ENCODE peak calls at places on chromosomes 4 and X, in ten cellular contexts. Z is tibial artery; L is CD4-positive, CD25-positive, alpha-beta regulatory T cell; W is IMR-90; Y is stomach; T is prostate gland; I is sigmoid colon; Q is heart left ventricle; P is CD8-positive, alpha-beta T cell; M is hepatocyte. K is an unnamed sample.

GRCh38 chr4:142091085-142091513 is 454.7 kb downstream of the IL15 start:
- DNase-seq in L (no peak), Y (no peak), I (no peak), M (no peak), T (no peak), Z (peak; percentile 66), W (peak; percentile 97), Q (no peak), P (no peak), K (no peak)

GRCh38 chrX:136768469-136769084 is 12.2 kb downstream of the ARHGEF6 start:
- DNase-seq in Z (peak; percentile 78), P (no peak), T (no peak), L (no peak), I (peak; percentile 73), Y (no peak), M (peak; percentile 15), Q (peak; percentile 25), W (peak; percentile 83), K (no peak)

GRCh38 chr4:185710487-185710995 is 101.5 kb downstream of the SORBS2 start:
- DNase-seq in Y (no peak), W (no peak), Q (no peak), I (no peak), Z (peak; percentile 78), P (no peak), T (no peak), L (no peak), M (no peak), K (no peak)

GRCh38 chr4:151953286-151953685 is 192.5 kb upstream of the GATB start:
- DNase-seq in W (peak; percentile 3), P (no peak), I (no peak), M (no peak), T (no peak), L (no peak), Z (no peak), Y (no peak), Q (no peak), K (no peak)

GRCh38 chr4:185101354-185101890 is 41.6 kb upstream of the SLC25A4 start:
- DNase-seq in L (no peak), Y (no peak), T (no peak), Q (no peak), Z (no peak), I (no peak), P (no peak), M (no peak), W (no peak), K (no peak)

GRCh38 chr4:86587016-86587713 is 7.0 kb upstream of the PTPN13 start:
- DNase-seq in L (no peak), Z (no peak), W (no peak), Q (no peak), I (no peak), M (peak; percentile 6), T (peak; percentile 52), P (no peak), Y (no peak), K (no peak)

GRCh38 chrX:101658661-101659477 is 781 bp downstream of the ARMCX2 start:
- DNase-seq in P (no peak), T (peak; percentile 62), Y (peak; percentile 69), W (peak; percentile 40), Q (peak; percentile 76), Z (peak; percentile 87), M (peak; percentile 75), I (peak; percentile 88), L (peak; percentile 39), K (peak; percentile 52)

GRCh38 chr4:173855015-173855414 is 325.0 kb upstream of the HAND2 start:
- DNase-seq in L (no peak), Y (no peak), W (no peak), Q (no peak), Z (no peak), P (no peak), T (no peak), M (no peak), I (no peak), K (no peak)

GRCh38 chr4:47531241-47531953 is 46.3 kb downstream of the ATP10D start:
- DNase-seq in Z (no peak), L (peak; percentile 3), Y (peak; percentile 29), W (peak; percentile 90), P (peak; percentile 3), Q (peak; percentile 19), T (peak; percentile 30), M (peak; percentile 8), I (no peak), K (no peak)

GRCh38 chrX:84924624-84925023 is 79.1 kb upstream of the APOOL start:
- DNase-seq in W (no peak), M (no peak), T (no peak), Y (no peak), P (no peak), Z (no peak), L (no peak), Q (no peak), I (no peak), K (no peak)

GRCh38 chr4:6901669-6902317 is 7.8 kb upstream of the TBC1D14 start:
- DNase-seq in M (no peak), T (no peak), Z (no peak), Q (no peak), L (no peak), Y (peak; percentile 25), P (no peak), I (peak; percentile 55), W (no peak), K (no peak)

GRCh38 chrX:45794323-45794994 is 593.8 kb upstream of the DIPK2B start:
- DNase-seq in T (no peak), P (no peak), L (no peak), W (no peak), I (no peak), M (no peak), Y (no peak), Z (no peak), Q (no peak), K (no peak)

GRCh38 chr4:39649639-39650265 is 11.1 kb upstream of the SMIM14 start:
- DNase-seq in Z (no peak), W (no peak), T (no peak), Y (no peak), P (no peak), I (no peak), M (no peak), Q (no peak), L (no peak), K (no peak)
- H3K27ac ChIP-seq in Z (no peak overlapping the region), W (no peak overlapping the region), T (no peak overlapping the region), Y (no peak overlapping the region), P (no peak overlapping the region), I (no peak overlapping the region), M (no peak overlapping the region), Q (no peak overlapping the region), L (no peak overlapping the region), K (no peak overlapping the region)

GRCh38 chr4:16844796-16845586 is 53.5 kb downstream of the LDB2 start:
- DNase-seq in Q (no peak), M (no peak), L (no peak), I (no peak), W (peak; percentile 85), Z (no peak), Y (no peak), T (no peak), P (no peak), K (no peak)
- H3K4me1 ChIP-seq in Q (peaks cover 10% of the 10 kb centered on the region), M (peaks cover 13% of the 10 kb centered on the region), L (no peaks in the 10 kb centered on the region), I (no peaks in the 10 kb centered on the region), W (peaks cover 11% of the 10 kb centered on the region), Z (no peaks in the 10 kb centered on the region), Y (no peaks in the 10 kb centered on the region), T (no peaks in the 10 kb centered on the region), P (no peaks in the 10 kb centered on the region), K (no peaks in the 10 kb centered on the region)

DNA sequence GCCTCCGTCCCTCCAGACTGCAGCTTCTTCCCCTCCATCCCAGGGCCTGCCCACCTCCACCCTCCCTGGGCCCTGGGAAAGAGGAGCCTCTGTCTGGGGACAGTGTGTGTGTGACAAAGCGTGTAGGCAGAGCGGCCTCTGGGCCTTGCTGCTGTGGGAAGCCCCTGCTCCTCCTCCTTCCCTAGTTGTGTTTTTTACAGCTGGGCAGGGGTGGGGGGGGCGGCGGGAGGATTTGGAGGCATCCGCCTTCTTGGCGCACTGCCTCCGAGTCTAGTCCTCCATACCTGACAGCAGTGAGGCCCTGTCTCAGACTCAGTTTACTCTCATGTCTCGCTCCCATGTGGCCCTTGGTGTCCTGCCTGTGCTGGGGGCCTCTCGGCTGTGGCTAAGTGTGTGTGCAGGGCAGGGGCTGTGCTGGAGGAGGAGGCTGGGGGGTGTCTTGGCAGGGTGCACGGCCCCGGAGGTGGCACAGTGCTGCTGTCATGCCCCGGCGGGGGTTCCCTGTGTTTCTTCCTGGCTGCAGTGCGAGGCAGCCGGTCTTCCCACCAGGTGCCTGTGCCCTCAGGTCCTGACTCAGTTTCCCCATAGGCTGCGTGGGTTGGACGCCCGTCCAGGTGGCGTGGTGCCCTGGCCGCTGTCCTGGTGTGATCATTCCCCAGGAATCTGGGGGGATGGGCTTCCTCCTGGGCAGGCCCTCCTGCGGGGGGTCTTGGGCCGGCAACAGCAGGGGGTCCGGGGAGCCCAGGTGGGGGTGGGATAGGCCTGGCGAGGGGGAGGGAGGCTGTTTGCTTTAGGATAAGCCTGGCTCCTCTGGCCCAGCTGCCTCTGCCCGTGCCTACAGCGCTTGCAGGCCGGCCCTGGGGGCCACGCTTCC is 7.0 kb downstream of the FGFRL1 start:
- DNase-seq in M (no peak), W (no peak), P (no peak), T (no peak), I (no peak), Y (no peak), L (no peak), Q (no peak), Z (no peak), K (no peak)
- H3K4me3 ChIP-seq in M (no peak overlapping the region), W (no peak overlapping the region), P (no peak overlapping the region), T (no peak overlapping the region), I (no peak overlapping the region), Y (no peak overlapping the region), L (no peak overlapping the region), Q (no peak overlapping the region), Z (no peak overlapping the region), K (no peak overlapping the region)

GRCh38 chr4:40186665-40187014 is 10.2 kb upstream of the RHOH start:
- DNase-seq in Q (no peak), M (no peak), P (no peak), T (no peak), W (no peak), I (no peak), L (no peak), Z (no peak), Y (no peak), K (no peak)

GRCh38 chr4:40189997-40190396 is 6.8 kb upstream of the RHOH start:
- DNase-seq in L (no peak), Y (peak; percentile 78), T (peak; percentile 92), M (no peak), Q (no peak), I (no peak), W (peak; percentile 11), P (no peak), Z (no peak), K (no peak)

GRCh38 chr4:40190465-40190864 is 6.4 kb upstream of the RHOH start:
- DNase-seq in W (no peak), T (no peak), Z (no peak), L (no peak), Q (no peak), M (no peak), I (no peak), P (no peak), Y (no peak), K (no peak)

GRCh38 chr4:40185830-40186664 is 10.8 kb upstream of the RHOH start:
- DNase-seq in P (no peak), W (peak; percentile 22), L (no peak), I (no peak), M (no peak), Y (no peak), Q (no peak), Z (no peak), T (no peak), K (no peak)

DNA sequence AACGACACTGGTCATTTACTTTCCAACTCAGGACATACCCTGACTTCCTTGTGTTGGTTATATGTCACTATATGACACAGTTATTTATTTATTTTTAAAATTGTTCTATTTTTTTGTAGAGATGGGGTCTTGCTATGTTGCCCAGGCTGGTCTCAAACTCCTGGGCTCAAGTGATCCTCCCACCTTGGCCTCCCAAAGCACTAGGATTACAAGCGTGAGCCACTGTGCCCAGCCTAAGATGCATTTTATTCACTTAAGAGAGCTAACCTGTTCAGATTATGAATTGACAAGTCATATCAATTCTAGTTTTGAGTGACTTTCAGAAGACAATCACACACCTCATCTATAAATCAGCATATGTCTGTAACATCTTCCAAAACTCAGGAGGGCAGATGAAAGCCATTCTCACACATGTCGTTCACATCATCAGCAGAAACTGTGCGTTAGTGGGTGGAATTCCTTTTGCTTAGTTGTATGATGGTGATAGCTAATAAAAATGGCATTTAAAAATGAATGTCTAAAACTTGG is 9.4 kb upstream of the RHOH start:
- DNase-seq in Q (no peak), Z (no peak), W (no peak), P (no peak), Y (no peak), T (no peak), L (no peak), M (no peak), I (no peak), K (no peak)
- H3K27ac ChIP-seq in Q (no peak overlapping the region), Z (no peak overlapping the region), W (no peak overlapping the region), P (no peak overlapping the region), Y (no peak overlapping the region), T (no peak overlapping the region), L (no peak overlapping the region), M (no peak overlapping the region), I (no peak overlapping the region), K (no peak overlapping the region)

K was measured in pancreas.